ENCODE peak calls at places on chromosomes 5 and 9, in four cellular contexts. U is A549, X is IMR-90, H is SK-N-SH. T is an unnamed sample.

GRCh38 chr5:167096816-167097215 is 1194.6 kb upstream of the WWC1 start:
- DNase-seq in U (no peak), X (no peak), H (no peak), T (no peak)

GRCh38 chr5:152007556-152007955 is 82.9 kb upstream of the GLRA1 start:
- DNase-seq in U (no peak), X (no peak), H (no peak), T (no peak)

GRCh38 chr9:125126019-125126746 is 17.1 kb downstream of the SCAI start:
- DNase-seq in U (peak; percentile 20), X (peak; percentile 100), H (peak; percentile 56), T (no peak)

GRCh38 chr5:177447066-177447610 is 524 bp downstream of the PRR7 start:
- DNase-seq in U (peak; percentile 77), X (peak; percentile 25), H (peak; percentile 90), T (no peak)

GRCh38 chr5:38858839-38859238 is 13.0 kb downstream of the OSMR start:
- DNase-seq in U (no peak), X (no peak), H (no peak), T (peak; percentile 45)

GRCh38 chr9:77020438-77021264 is 1.2 kb downstream of the FOXB2 start:
- DNase-seq in U (no peak), X (no peak), H (peak; percentile 57), T (no peak)

GRCh38 chr5:115461093-115461492 is 83.5 kb downstream of the FEM1C start:
- DNase-seq in U (no peak), X (no peak), H (no peak), T (no peak)

GRCh38 chr9:18890372-18890771 is 142.6 kb downstream of the SAXO1 start:
- DNase-seq in U (no peak), X (peak; percentile 41), H (peak; percentile 44), T (no peak)

GRCh38 chr5:64836190-64836750 is 67.5 kb downstream of the CWC27 start:
- DNase-seq in U (no peak), X (peak; percentile 19), H (no peak), T (no peak)

GRCh38 chr5:80745490-80745889 is 90.7 kb upstream of the DHFR start:
- DNase-seq in U (no peak), X (peak; percentile 67), H (no peak), T (no peak)

GRCh38 chr9:23492126-23493002 is 333.7 kb downstream of the ELAVL2 start:
- DNase-seq in U (peak; percentile 47), X (peak; percentile 0), H (peak; percentile 46), T (peak; percentile 31)

GRCh38 chr5:141618030-141618803 is 583 bp downstream of the DIAPH1 start:
- DNase-seq in U (peak; percentile 78), X (peak; percentile 13), H (peak; percentile 50), T (peak; percentile 63)

GRCh38 chr5:32308951-32309350 is 3.8 kb downstream of the MTMR12 start:
- DNase-seq in U (no peak), X (no peak), H (no peak), T (no peak)

GRCh38 chr9:97059661-97060060 is 20.7 kb upstream of the CTSV start:
- DNase-seq in U (no peak), X (no peak), H (no peak), T (no peak)

GRCh38 chr5:158195811-158196210 is 336.9 kb upstream of the CLINT1 start:
- DNase-seq in U (no peak), X (no peak), H (no peak), T (no peak)

GRCh38 chr5:160492565-160492964 is 70.9 kb downstream of the PTTG1 start:
- DNase-seq in U (no peak), X (no peak), H (no peak), T (no peak)

GRCh38 chr5:97839338-97840081 is 656.5 kb upstream of the RIOK2 start:
- DNase-seq in U (no peak), X (peak; percentile 2), H (no peak), T (no peak)

GRCh38 chr9:136057236-136058151 is 37.6 kb downstream of the NACC2 start:
- DNase-seq in U (no peak), X (no peak), H (peak; percentile 36), T (no peak)

GRCh38 chr9:129318121-129319075 is 140.3 kb upstream of the IER5L start:
- DNase-seq in U (no peak), X (no peak), H (no peak), T (peak; percentile 59)

GRCh38 chr9:14153310-14153720 is 160.6 kb downstream of the NFIB start:
- DNase-seq in U (no peak), X (no peak), H (no peak), T (no peak)

GRCh38 chr5:17203329-17204132 is 13.9 kb upstream of the BASP1 start:
- DNase-seq in U (peak; percentile 76), X (peak; percentile 86), H (peak; percentile 71), T (peak; percentile 41)

GRCh38 chr5:149455889-149456409 is 76.9 kb upstream of the IL17B start:
- DNase-seq in U (no peak), X (peak; percentile 86), H (no peak), T (peak; percentile 73)

GRCh38 chr5:7848296-7848695 is 2.6 kb downstream of the CFAP90 start:
- DNase-seq in U (no peak), X (no peak), H (no peak), T (no peak)

GRCh38 chr5:52838306-52839015 is 50.7 kb downstream of the ITGA1 start:
- DNase-seq in U (no peak), X (peak; percentile 76), H (no peak), T (no peak)

GRCh38 chr5:125501396-125501795 is 755.0 kb upstream of the ZNF608 start:
- DNase-seq in U (no peak), X (no peak), H (no peak), T (no peak)

GRCh38 chr5:95771109-95771708 is 40.1 kb downstream of the RHOBTB3 start:
- DNase-seq in U (no peak), X (no peak), H (no peak), T (peak; percentile 69)

GRCh38 chr5:159106569-159107282 is 7.0 kb upstream of the EBF1 start:
- DNase-seq in U (peak; percentile 73), X (peak; percentile 52), H (peak; percentile 91), T (peak; percentile 24)

GRCh38 chr9:19161257-19162025 is 34.1 kb upstream of the PLIN2 start:
- DNase-seq in U (peak; percentile 93), X (peak; percentile 99), H (no peak), T (peak; percentile 100)

GRCh38 chr9:21557428-21557768 is 75.3 kb upstream of the IFNE start:
- DNase-seq in U (no peak), X (no peak), H (no peak), T (no peak)

GRCh38 chr5:158450761-158451160 is 591.8 kb upstream of the CLINT1 start:
- DNase-seq in U (no peak), X (peak; percentile 50), H (no peak), T (no peak)

GRCh38 chr9:90967171-90967570 is 165.6 kb downstream of the SYK start:
- DNase-seq in U (no peak), X (no peak), H (no peak), T (no peak)

GRCh38 chr9:90965141-90965910 is 163.7 kb downstream of the SYK start:
- DNase-seq in U (no peak), X (no peak), H (no peak), T (no peak)

GRCh38 chr9:90965911-90966290 is 164.3 kb downstream of the SYK start:
- DNase-seq in U (no peak), X (no peak), H (no peak), T (no peak)

GRCh38 chr9:90964101-90965020 is 162.7 kb downstream of the SYK start:
- DNase-seq in U (peak; percentile 34), X (no peak), H (peak; percentile 51), T (peak; percentile 3)

DNA sequence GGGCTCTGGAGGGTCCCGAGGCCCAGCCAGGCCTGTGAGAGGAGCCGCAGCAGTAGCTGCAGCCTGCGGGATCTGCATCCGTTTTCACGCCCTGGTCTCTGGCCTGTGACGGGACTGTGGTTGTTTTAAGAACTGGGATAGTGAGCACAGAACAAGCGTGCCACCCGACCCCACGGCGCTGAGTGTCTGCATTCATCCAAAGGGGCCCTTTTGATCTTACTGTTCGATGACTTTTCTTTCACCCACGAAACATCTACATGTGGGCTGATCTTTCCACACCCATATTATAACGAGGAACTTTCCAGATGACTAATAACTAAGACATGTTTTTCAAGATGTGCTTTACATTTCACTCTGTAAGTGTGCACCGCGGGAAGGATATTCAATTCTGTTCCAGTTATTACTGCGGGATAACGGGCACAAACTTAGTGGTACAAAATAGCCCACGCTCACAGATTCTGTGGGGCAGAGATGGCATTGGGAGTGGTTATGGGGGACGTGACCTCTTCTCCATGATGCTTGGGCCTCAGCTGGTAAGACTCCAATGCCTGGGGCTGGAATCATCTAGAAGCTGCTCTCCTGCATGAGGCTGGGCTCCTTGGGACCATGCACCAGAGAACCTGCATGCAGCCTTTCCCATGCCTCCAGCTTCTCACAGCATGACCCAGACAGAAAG is 165.0 kb downstream of the SYK start:
- DNase-seq in U (no peak), X (peak; percentile 49), H (no peak), T (no peak)
- TF ChIP-seq RFX5 in U (no peak), X (no peak), H (no peak), T (no peak)

GRCh38 chr9:72464819-72465218 is 56.6 kb upstream of the TMC1 start:
- DNase-seq in U (no peak), X (no peak), H (no peak), T (no peak)
- TF ChIP-seq RFX5 in U (no peak), X (no peak), H (no peak), T (no peak)

GRCh38 chr5:76473676-76474075 is 70.6 kb downstream of the IQGAP2 start:
- DNase-seq in U (no peak), X (no peak), H (no peak), T (no peak)
- TF ChIP-seq RFX5 in U (no peak), X (no peak), H (no peak), T (no peak)

DNA sequence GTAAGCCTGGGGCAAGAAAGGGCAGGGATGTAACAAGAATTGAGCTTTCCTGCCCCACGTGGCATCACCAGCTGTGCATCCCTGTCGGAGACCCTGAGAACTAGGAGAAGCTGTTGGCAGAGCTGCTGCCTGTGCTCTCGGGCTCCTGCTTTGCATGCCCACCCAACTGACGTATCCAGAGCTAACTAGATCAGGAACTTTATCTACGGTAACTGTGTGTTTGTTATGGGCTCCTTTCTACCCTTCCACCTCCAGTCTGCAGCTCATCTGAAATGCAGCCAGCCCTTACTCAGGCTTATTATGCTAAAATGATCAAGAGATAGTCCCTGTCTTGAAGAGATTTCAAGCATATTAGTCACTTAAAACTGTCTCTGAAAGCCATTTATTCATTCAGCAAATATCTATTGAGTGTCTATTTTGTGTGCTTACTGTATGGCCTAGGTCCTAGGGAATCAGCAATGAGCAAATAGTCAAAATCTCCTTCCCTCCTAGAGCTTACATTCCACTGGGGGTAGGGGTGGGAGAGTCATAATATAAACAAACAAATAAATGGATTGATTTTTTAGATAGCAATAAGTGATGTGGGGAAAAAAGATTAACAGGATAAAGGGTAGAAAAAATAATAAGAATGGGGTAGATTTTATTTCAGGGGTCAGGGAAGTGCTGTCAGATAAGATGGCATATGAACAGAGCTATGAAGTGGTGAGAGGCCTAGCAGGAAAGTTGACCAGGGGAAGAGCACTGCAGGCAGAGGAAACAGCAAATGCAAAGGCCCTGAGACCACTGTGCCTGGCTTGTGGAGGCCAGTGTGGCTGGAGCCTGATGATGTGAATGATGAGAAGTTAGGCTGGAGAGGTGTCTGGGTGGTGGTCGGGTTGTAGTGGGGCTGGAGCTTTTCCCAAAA is 118.2 kb downstream of the GALNT10 start:
- DNase-seq in U (peak; percentile 79), X (peak; percentile 72), H (peak; percentile 36), T (no peak)
- TF ChIP-seq RFX5 in U (no peak), X (no peak), H (no peak), T (no peak)